ENCODE peak calls at places on chromosomes 5 and 9, in ten cellular contexts. L is stomach, S is heart left ventricle, K is Peyer's patch, E is IMR-90, O is esophagus muscularis mucosa, G is right lobe of liver, M is esophagus squamous epithelium, U is testis, D is uterus. P is an unnamed sample. For H3K4me1, the result is how much of the 10 kb centered on the place peaks cover.

GRCh38 chr9:23850242-23851023 is 24.4 kb upstream of the ELAVL2 start:
- DNase-seq in L (no peak), S (no peak), K (no peak), E (no peak), O (no peak), G (no peak), M (no peak), U (no peak), D (no peak), P (peak)

GRCh38 chr5:56733580-56733979 is 81.8 kb upstream of the MAP3K1 start:
- DNase-seq in L (no peak), S (no peak), K (no peak), E (no peak), O (no peak), G (no peak), M (no peak), U (no peak), D (no peak), P (no peak)

GRCh38 chr9:35042081-35042604 is 30.3 kb downstream of the VCP start:
- DNase-seq in L (no peak), S (no peak), K (no peak), E (peak), O (no peak), G (no peak), M (no peak), U (no peak), D (no peak), P (peak)

GRCh38 chr5:83471405-83472212 is at the start of gene VCAN:
- DNase-seq in L (no peak), S (peak), K (no peak), E (peak), O (peak), G (no peak), M (no peak), U (peak), D (peak), P (peak)

GRCh38 chr5:88256872-88257271 is 11.8 kb downstream of the TMEM161B start:
- DNase-seq in L (no peak), S (no peak), K (no peak), E (no peak), O (no peak), G (no peak), M (no peak), U (peak), D (no peak), P (no peak)

GRCh38 chr5:181189363-181189961 is 15.5 kb downstream of the TRIM7 start:
- DNase-seq in L (no peak), S (no peak), K (peak), E (peak), O (no peak), G (no peak), M (no peak), U (no peak), D (peak), P (peak)

GRCh38 chr9:68851657-68852056 is 146.6 kb downstream of the PIP5K1B start:
- DNase-seq in L (no peak), S (no peak), K (no peak), E (no peak), O (no peak), G (no peak), M (no peak), U (no peak), D (no peak), P (peak)

GRCh38 chr9:98667241-98667640 is 41.5 kb downstream of the GABBR2 start:
- DNase-seq in L (no peak), S (no peak), K (no peak), E (no peak), O (no peak), G (no peak), M (no peak), U (no peak), D (no peak), P (no peak)

GRCh38 chr5:75156585-75156984 is 80.1 kb downstream of the ANKRD31 start:
- DNase-seq in L (no peak), S (no peak), K (no peak), E (no peak), O (no peak), G (no peak), M (no peak), U (no peak), D (no peak), P (no peak)

GRCh38 chr5:84017704-84018240 is 297.1 kb upstream of the HAPLN1 start:
- DNase-seq in L (no peak), S (no peak), K (no peak), E (peak), O (no peak), G (no peak), M (no peak), U (no peak), D (no peak), P (no peak)

GRCh38 chr5:6754766-6755165 is 41.5 kb downstream of the TENT4A start:
- DNase-seq in L (no peak), S (no peak), K (no peak), E (no peak), O (no peak), G (no peak), M (no peak), U (no peak), D (no peak), P (no peak)

GRCh38 chr9:123784513-123784912 is 145.4 kb downstream of the DENND1A start:
- DNase-seq in L (no peak), S (no peak), K (no peak), E (peak), O (no peak), G (no peak), M (no peak), U (no peak), D (no peak), P (no peak)

GRCh38 chr5:55159763-55160492 is at the start of gene GPX8:
- DNase-seq in L (no peak), S (no peak), K (no peak), E (peak), O (peak), G (no peak), M (no peak), U (peak), D (peak), P (no peak)

GRCh38 chr9:20640331-20641187 is 18.3 kb upstream of the MLLT3 start:
- DNase-seq in L (peak), S (peak), K (peak), E (peak), O (no peak), G (peak), M (no peak), U (peak), D (no peak), P (peak)

GRCh38 chr9:126805546-126806262 is 864 bp downstream of the ZBTB43 start:
- DNase-seq in L (peak), S (peak), K (peak), E (peak), O (no peak), G (peak), M (no peak), U (peak), D (no peak), P (peak)

GRCh38 chr9:127518091-127518856 is 67.0 kb downstream of the LRSAM1 start:
- DNase-seq in L (no peak), S (peak), K (no peak), E (no peak), O (no peak), G (no peak), M (no peak), U (no peak), D (no peak), P (no peak)

GRCh38 chr5:5456858-5457257 is 34.4 kb downstream of the ICE1 start:
- DNase-seq in L (no peak), S (no peak), K (no peak), E (no peak), O (no peak), G (no peak), M (no peak), U (no peak), D (no peak), P (no peak)

GRCh38 chr9:83106272-83106671 is 43.3 kb upstream of the RASEF start:
- DNase-seq in L (no peak), S (no peak), K (no peak), E (no peak), O (no peak), G (no peak), M (no peak), U (no peak), D (no peak), P (no peak)

GRCh38 chr9:110256142-110256391 is 240 bp downstream of the TXN start:
- DNase-seq in L (no peak), S (no peak), K (no peak), E (no peak), O (no peak), G (no peak), M (no peak), U (no peak), D (no peak), P (no peak)

GRCh38 chr5:139379626-139380449 is 3.3 kb downstream of the SLC23A1 start:
- DNase-seq in L (no peak), S (no peak), K (no peak), E (no peak), O (no peak), G (no peak), M (no peak), U (no peak), D (no peak), P (no peak)

GRCh38 chr5:57082441-57083067 is 91.3 kb upstream of the GPBP1 start:
- DNase-seq in L (no peak), S (no peak), K (no peak), E (peak), O (no peak), G (no peak), M (no peak), U (no peak), D (no peak), P (no peak)

GRCh38 chr5:154757647-154758406 is 2.6 kb downstream of the LARP1 start:
- DNase-seq in L (no peak), S (no peak), K (peak), E (peak), O (no peak), G (peak), M (no peak), U (no peak), D (no peak), P (peak)

GRCh38 chr5:56251918-56252553 is 18.9 kb upstream of the ANKRD55 start:
- DNase-seq in L (no peak), S (no peak), K (no peak), E (no peak), O (no peak), G (no peak), M (no peak), U (no peak), D (no peak), P (no peak)

GRCh38 chr5:147346006-147346561 is 111.3 kb downstream of the STK32A start:
- DNase-seq in L (no peak), S (no peak), K (no peak), E (no peak), O (no peak), G (no peak), M (no peak), U (no peak), D (no peak), P (no peak)

GRCh38 chr9:93132287-93132927 is 1.6 kb downstream of the NINJ1 start:
- DNase-seq in L (peak), S (peak), K (no peak), E (no peak), O (no peak), G (peak), M (no peak), U (peak), D (peak), P (peak)

GRCh38 chr9:89850633-89851325 is 246.0 kb downstream of the GADD45G start:
- DNase-seq in L (peak), S (no peak), K (peak), E (peak), O (no peak), G (no peak), M (no peak), U (no peak), D (no peak), P (peak)

GRCh38 chr5:176806137-176806536 is 4.2 kb upstream of the UNC5A start:
- DNase-seq in L (no peak), S (no peak), K (no peak), E (peak), O (no peak), G (no peak), M (no peak), U (no peak), D (no peak), P (no peak)

GRCh38 chr5:69024241-69024651 is 69.6 kb upstream of the SLC30A5 start:
- DNase-seq in L (no peak), S (no peak), K (no peak), E (peak), O (no peak), G (no peak), M (no peak), U (no peak), D (no peak), P (no peak)

GRCh38 chr9:121822093-121823085 is 171.0 kb downstream of the DAB2IP start:
- DNase-seq in L (no peak), S (no peak), K (no peak), E (no peak), O (no peak), G (no peak), M (no peak), U (peak), D (no peak), P (no peak)

DNA sequence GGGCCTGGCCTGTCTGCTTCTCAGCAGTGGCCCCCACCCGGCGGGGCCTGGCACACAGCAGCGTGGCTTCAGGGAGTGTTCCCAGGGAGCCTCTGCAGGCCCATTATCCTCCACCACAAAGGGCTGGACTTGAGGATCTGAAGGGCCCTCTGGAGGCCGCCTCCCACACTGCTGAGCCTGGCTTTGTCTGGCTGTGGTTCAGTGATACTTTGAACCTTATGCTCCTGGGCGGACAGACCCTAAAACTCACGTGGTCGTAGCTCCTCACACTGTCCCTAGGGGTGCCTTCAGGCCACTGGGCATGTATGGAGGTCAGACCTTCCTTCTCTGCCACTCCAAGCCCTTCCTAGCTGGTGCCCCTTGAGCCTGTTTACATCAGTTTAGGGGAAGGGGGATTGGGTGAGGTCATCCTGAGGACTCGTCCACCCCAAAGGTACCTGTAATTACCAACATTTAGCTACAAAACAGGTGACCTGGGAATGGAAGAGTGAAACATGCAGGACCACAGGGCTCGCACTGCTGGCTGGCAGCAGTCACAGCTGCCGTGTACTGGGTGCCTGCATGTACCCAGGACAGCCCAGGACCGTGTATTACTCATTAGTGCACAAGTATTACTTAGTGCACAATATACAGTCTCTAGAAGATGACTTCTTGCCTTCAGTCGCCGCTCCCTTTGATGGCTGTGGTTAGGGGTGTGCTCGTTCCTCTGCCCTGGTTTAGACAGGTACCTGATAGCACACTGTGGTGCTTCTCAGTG is 8.5 kb downstream of the GRHPR start:
- DNase-seq in L (no peak), S (no peak), K (no peak), E (no peak), O (no peak), G (peak), M (no peak), U (peak), D (no peak), P (no peak)
- TF ChIP-seq POLR2A in L (no peak), S (no peak), K (no peak), E (no peak), O (no peak), G (no peak), M (no peak), U (no peak), D (no peak), P (no peak)

GRCh38 chr9:135768516-135769218 is 66.7 kb downstream of the KCNT1 start:
- DNase-seq in L (no peak), S (no peak), K (no peak), E (no peak), O (no peak), G (no peak), M (no peak), U (no peak), D (no peak), P (no peak)

GRCh38 chr9:135771401-135772051 is 69.5 kb downstream of the KCNT1 start:
- DNase-seq in L (no peak), S (no peak), K (no peak), E (no peak), O (no peak), G (no peak), M (no peak), U (no peak), D (no peak), P (no peak)

GRCh38 chr9:135769489-135770202 is 67.7 kb downstream of the KCNT1 start:
- DNase-seq in L (no peak), S (no peak), K (no peak), E (no peak), O (no peak), G (no peak), M (no peak), U (no peak), D (no peak), P (no peak)

GRCh38 chr9:135770771-135771170 is 68.8 kb downstream of the KCNT1 start:
- DNase-seq in L (no peak), S (no peak), K (no peak), E (no peak), O (no peak), G (no peak), M (no peak), U (no peak), D (no peak), P (no peak)

DNA sequence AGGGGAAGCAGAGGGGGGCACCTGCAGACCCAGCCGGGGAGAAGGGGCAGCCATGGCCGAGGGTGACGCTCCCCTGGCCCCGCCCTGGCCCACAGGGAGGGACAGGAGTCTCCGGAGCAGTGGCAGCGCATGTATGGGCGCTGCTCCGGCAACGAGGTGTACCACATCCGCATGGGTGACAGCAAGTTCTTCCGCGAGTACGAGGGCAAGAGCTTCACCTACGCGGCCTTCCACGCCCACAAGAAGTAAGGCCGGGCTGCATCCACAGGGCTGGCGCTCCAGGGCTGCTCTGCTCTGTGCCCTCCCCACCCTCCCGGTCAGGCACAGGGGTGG is 68.2 kb downstream of the KCNT1 start:
- DNase-seq in L (no peak), S (no peak), K (no peak), E (no peak), O (no peak), G (no peak), M (no peak), U (no peak), D (no peak), P (no peak)
- H3K4me1 ChIP-seq in L (under half), S (under half), K (under half), E (under half), O (under half), G (under half), M (under half), U (under half), D (under half), P (under half)

GRCh38 chr5:101047181-101047580 is 144.1 kb upstream of the ST8SIA4 start:
- DNase-seq in L (no peak), S (no peak), K (no peak), E (no peak), O (no peak), G (no peak), M (no peak), U (no peak), D (no peak), P (no peak)

DNA sequence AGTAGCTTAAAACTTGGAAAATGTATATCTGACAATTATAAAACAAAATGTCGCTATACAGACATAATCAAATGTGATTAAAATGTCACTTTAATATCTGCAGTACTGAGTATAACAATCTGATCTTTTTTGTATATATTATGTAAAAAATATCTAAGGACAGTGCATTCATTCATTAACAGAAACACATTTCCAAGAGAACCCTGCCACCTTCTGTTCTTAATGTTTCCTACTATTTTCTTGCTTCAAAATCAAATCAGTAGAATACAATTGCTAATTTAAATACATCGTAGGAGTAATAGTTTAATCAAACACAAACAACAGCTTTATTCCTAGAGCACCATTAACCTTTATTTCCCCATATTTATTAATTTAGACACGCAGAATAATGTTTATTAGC is 142.6 kb upstream of the ST8SIA4 start:
- DNase-seq in L (no peak), S (no peak), K (no peak), E (no peak), O (no peak), G (no peak), M (no peak), U (no peak), D (no peak), P (no peak)
- TF ChIP-seq CTCF in L (no peak), S (peak), K (peak), E (peak), O (no peak), G (no peak), M (no peak), U (no peak), D (no peak), P (no peak)

GRCh38 chr5:112976432-112977309 is at the start of gene DCP2:
- DNase-seq in L (peak), S (peak), K (peak), E (peak), O (peak), G (peak), M (peak), U (peak), D (peak), P (peak)
- TF ChIP-seq POLR2A in L (no peak), S (peak), K (peak), E (peak), O (peak), G (peak), M (peak), U (no peak), D (peak), P (peak)

GRCh38 chr9:134064711-134065110 is 3.1 kb downstream of the BRD3 start:
- DNase-seq in L (peak), S (no peak), K (no peak), E (no peak), O (no peak), G (no peak), M (no peak), U (no peak), D (peak), P (peak)
- H3K4me1 ChIP-seq in L (under half), S (half or more), K (under half), E (under half), O (under half), G (under half), M (half or more), U (under half), D (under half), P (half or more)